ENCODE peak calls at places on chromosomes 1 and 21, in five cellular contexts. O, T, X, N and C are unnamed samples.

GRCh38 chr1:94602312-94602711 is 60.8 kb upstream of the F3 start:
- DNase-seq in N (no peak), X (peak; percentile 85), O (no peak), T (peak; percentile 82), C (no peak)

GRCh38 chr1:115377411-115377810 is 39.4 kb upstream of the NGF start:
- DNase-seq in T (peak; percentile 53), N (no peak), X (peak; percentile 56), O (no peak), C (no peak)

GRCh38 chr1:15736666-15737229 is 690 bp downstream of the SLC25A34 start:
- DNase-seq in T (no peak), N (no peak), O (no peak), X (no peak), C (no peak)

GRCh38 chr21:26469789-26470188 is 103.3 kb downstream of the CYYR1 start:
- DNase-seq in O (no peak), N (no peak), X (peak; percentile 93), T (peak; percentile 50), C (no peak)

GRCh38 chr21:28207776-28208175 is 784.9 kb downstream of the LTN1 start:
- DNase-seq in N (no peak), X (peak; percentile 71), O (peak; percentile 12), T (peak; percentile 83), C (peak; percentile 97)

GRCh38 chr1:198856601-198857000 is 217.8 kb downstream of the PTPRC start:
- DNase-seq in T (no peak), X (no peak), O (no peak), N (no peak), C (no peak)

GRCh38 chr1:14522331-14523241 is 75.9 kb upstream of the KAZN start:
- DNase-seq in O (peak; percentile 8), T (peak; percentile 82), X (peak; percentile 92), N (peak; percentile 46), C (no peak)

GRCh38 chr1:205258313-205259176 is 30.8 kb downstream of the TMCC2 start:
- DNase-seq in X (peak; percentile 26), N (no peak), O (no peak), T (peak; percentile 51), C (no peak)

GRCh38 chr1:9309991-9310390 is 17.3 kb downstream of the SPSB1 start:
- DNase-seq in X (no peak), T (no peak), N (no peak), O (no peak), C (no peak)

GRCh38 chr1:54069792-54070548 is 16.6 kb downstream of the TCEANC2 start:
- DNase-seq in N (no peak), O (peak; percentile 68), T (peak; percentile 67), X (peak; percentile 74), C (peak; percentile 68)

GRCh38 chr1:168506204-168506819 is 37.5 kb downstream of the XCL2 start:
- DNase-seq in T (peak; percentile 80), N (no peak), X (peak; percentile 50), O (no peak), C (no peak)

GRCh38 chr1:118266436-118266835 is 81.4 kb upstream of the SPAG17 start:
- DNase-seq in O (no peak), X (no peak), T (no peak), N (no peak), C (no peak)

GRCh38 chr1:10471411-10472219 is 714 bp downstream of the DFFA start:
- DNase-seq in N (no peak), O (peak; percentile 44), T (peak; percentile 33), X (peak; percentile 42), C (no peak)
- H3K9ac ChIP-seq in N (peak overlapping the region; percentile 57), O (peak overlapping the region; percentile 71), T (peak overlapping the region; percentile 79), X (peak overlapping the region; percentile 50), C (peak overlapping the region; percentile 89)

GRCh38 chr1:228341450-228341813 is 65.2 kb downstream of the TRIM11 start:
- DNase-seq in O (no peak), T (no peak), X (no peak), N (no peak), C (no peak)
- H3K9ac ChIP-seq in O (no peak overlapping the region), T (no peak overlapping the region), X (no peak overlapping the region), N (no peak overlapping the region), C (no peak overlapping the region)

DNA sequence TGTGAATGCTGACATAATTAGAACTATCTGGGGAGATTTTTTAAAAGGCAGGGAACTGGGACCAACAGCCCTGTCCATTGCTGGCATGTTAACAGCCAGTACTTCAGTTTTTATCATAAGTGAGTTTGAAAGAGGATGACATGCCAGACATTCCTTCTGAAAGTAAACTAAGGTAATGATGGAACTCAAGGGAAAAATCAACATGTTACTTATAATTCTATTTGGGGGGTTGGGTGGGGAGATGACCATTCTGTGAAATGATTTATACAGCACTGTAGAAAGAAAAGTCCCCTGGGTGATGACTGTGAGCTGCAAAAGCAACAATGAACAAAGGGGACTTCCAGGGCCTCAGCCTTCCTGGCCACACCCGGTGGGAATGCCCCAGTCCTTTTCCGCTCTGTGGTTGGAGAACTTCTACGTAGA is 5.4 kb upstream of the LAMC2 start:
- DNase-seq in T (peak; percentile 83), N (no peak), X (peak; percentile 49), O (peak; percentile 20), C (no peak)
- H3K9ac ChIP-seq in T (no peak overlapping the region), N (no peak overlapping the region), X (no peak overlapping the region), O (peak overlapping the region; percentile 3), C (peak overlapping the region; percentile 29)

GRCh38 chr1:234584926-234585325 is 25.1 kb downstream of the IRF2BP2 start:
- DNase-seq in O (peak; percentile 47), X (peak; percentile 23), N (no peak), T (no peak), C (no peak)
- H3K9ac ChIP-seq in O (no peak overlapping the region), X (no peak overlapping the region), N (no peak overlapping the region), T (no peak overlapping the region), C (no peak overlapping the region)

GRCh38 chr1:150979007-150979722 is 2.9 kb upstream of the ANXA9 start:
- DNase-seq in O (peak; percentile 92), X (peak; percentile 89), N (peak; percentile 88), T (peak; percentile 85), C (peak; percentile 64)
- H3K9ac ChIP-seq in O (no peak overlapping the region), X (no peak overlapping the region), N (no peak overlapping the region), T (no peak overlapping the region), C (no peak overlapping the region)

GRCh38 chr1:224430511-224431113 is 4.0 kb downstream of the WDR26 start:
- DNase-seq in O (no peak), X (peak; percentile 80), T (peak; percentile 76), N (no peak), C (peak; percentile 26)
- H3K9ac ChIP-seq in O (peak overlapping the region; percentile 3), X (no peak overlapping the region), T (no peak overlapping the region), N (no peak overlapping the region), C (peak overlapping the region; percentile 18)